ENCODE peak calls at places on chromosomes 1 and 21, in six cellular contexts. H, P, Y, E, V and U are unnamed samples.

GRCh38 chr1:55070291-55070690 is 30.9 kb downstream of the PCSK9 start:
- DNase-seq in H (no peak), P (no peak), Y (no peak), E (no peak), V (no peak), U (no peak)

GRCh38 chr1:17633654-17634053 is 94.2 kb downstream of the ARHGEF10L start:
- DNase-seq in H (peak; percentile 59), P (no peak), Y (no peak), E (no peak), V (no peak), U (no peak)

GRCh38 chr1:3697810-3698209 is 45.5 kb downstream of the TP73 start:
- DNase-seq in H (no peak), P (no peak), Y (no peak), E (no peak), V (no peak), U (no peak)

GRCh38 chr1:161824618-161825017 is 58.5 kb downstream of the ATF6 start:
- DNase-seq in H (peak; percentile 43), P (no peak), Y (no peak), E (no peak), V (no peak), U (no peak)

GRCh38 chr21:37958493-37958892 is 42.2 kb upstream of the KCNJ6 start:
- DNase-seq in H (no peak), P (no peak), Y (no peak), E (no peak), V (no peak), U (no peak)

GRCh38 chr21:25375675-25376074 is 231.6 kb downstream of the MRPL39 start:
- DNase-seq in H (no peak), P (no peak), Y (no peak), E (no peak), V (no peak), U (peak; percentile 74)

GRCh38 chr1:206982216-206982615 is 12.0 kb upstream of the FCAMR start:
- DNase-seq in H (peak; percentile 92), P (no peak), Y (no peak), E (peak; percentile 72), V (peak; percentile 24), U (peak; percentile 39)

GRCh38 chr1:22763479-22764200 is 53.0 kb downstream of the EPHB2 start:
- DNase-seq in H (no peak), P (no peak), Y (no peak), E (no peak), V (no peak), U (no peak)

GRCh38 chr1:186896211-186896610 is 67.5 kb downstream of the PLA2G4A start:
- DNase-seq in H (no peak), P (no peak), Y (no peak), E (no peak), V (no peak), U (no peak)

GRCh38 chr1:83515566-83516169 is 483.3 kb downstream of the TTLL7 start:
- DNase-seq in H (no peak), P (no peak), Y (no peak), E (no peak), V (no peak), U (peak; percentile 69)

GRCh38 chr1:40868051-40868723 is 6.0 kb upstream of the CITED4 start:
- DNase-seq in H (peak; percentile 87), P (no peak), Y (no peak), E (no peak), V (no peak), U (no peak)

GRCh38 chr21:32889596-32889995 is 118.0 kb upstream of the PAXBP1 start:
- DNase-seq in H (no peak), P (no peak), Y (no peak), E (no peak), V (no peak), U (no peak)

GRCh38 chr1:174222166-174222949 is 63.0 kb downstream of the RABGAP1L start:
- DNase-seq in H (peak; percentile 70), P (no peak), Y (no peak), E (no peak), V (no peak), U (no peak)

GRCh38 chr1:162219461-162219860 is 150.0 kb downstream of the NOS1AP start:
- DNase-seq in H (no peak), P (no peak), Y (no peak), E (no peak), V (no peak), U (no peak)

GRCh38 chr1:45332346-45332720 is 5.6 kb downstream of the HPDL start:
- DNase-seq in H (no peak), P (no peak), Y (no peak), E (no peak), V (no peak), U (no peak)

GRCh38 chr1:201119206-201119814 is 7.1 kb upstream of the CACNA1S start:
- DNase-seq in H (peak; percentile 90), P (no peak), Y (no peak), E (peak; percentile 83), V (no peak), U (no peak)

GRCh38 chr1:1003618-1004419 is 3.9 kb upstream of the HES4 start:
- DNase-seq in H (no peak), P (peak; percentile 70), Y (no peak), E (no peak), V (no peak), U (no peak)

GRCh38 chr21:17818158-17819113 is 720 bp downstream of the C21orf91 start:
- DNase-seq in H (peak; percentile 56), P (peak; percentile 93), Y (peak; percentile 68), E (peak; percentile 77), V (peak; percentile 43), U (peak; percentile 44)

GRCh38 chr1:200302893-200303250 is 107.0 kb downstream of the ZNF281 start:
- DNase-seq in H (peak; percentile 43), P (no peak), Y (no peak), E (no peak), V (peak; percentile 17), U (no peak)

DNA sequence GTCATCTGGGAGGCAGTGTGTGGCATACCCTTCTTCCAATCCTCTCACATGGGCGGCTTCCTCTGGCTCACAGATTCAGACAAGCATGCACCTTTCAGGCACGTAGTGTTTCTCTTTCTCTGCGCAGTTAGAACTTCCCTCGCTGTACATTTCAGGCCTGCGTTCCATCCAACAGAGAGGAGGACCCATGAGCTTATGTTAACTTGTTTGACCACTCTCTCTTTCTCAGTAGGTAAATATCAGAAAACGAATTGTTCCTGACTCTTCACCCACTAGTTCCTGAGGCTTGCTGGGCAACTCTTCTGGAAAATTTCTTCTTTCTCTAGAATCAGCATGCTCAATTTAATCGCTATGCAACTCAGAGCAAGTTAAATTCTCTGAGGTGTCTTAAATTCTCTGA is 85.5 kb downstream of the DDX20 start:
- DNase-seq in H (no peak), P (no peak), Y (no peak), E (no peak), V (no peak), U (no peak)
- H3K36me3 ChIP-seq in H (no peaks in the 10 kb centered on the region), P (no peaks in the 10 kb centered on the region), Y (no peaks in the 10 kb centered on the region), E (no peaks in the 10 kb centered on the region), V (no peaks in the 10 kb centered on the region), U (no peaks in the 10 kb centered on the region)

DNA sequence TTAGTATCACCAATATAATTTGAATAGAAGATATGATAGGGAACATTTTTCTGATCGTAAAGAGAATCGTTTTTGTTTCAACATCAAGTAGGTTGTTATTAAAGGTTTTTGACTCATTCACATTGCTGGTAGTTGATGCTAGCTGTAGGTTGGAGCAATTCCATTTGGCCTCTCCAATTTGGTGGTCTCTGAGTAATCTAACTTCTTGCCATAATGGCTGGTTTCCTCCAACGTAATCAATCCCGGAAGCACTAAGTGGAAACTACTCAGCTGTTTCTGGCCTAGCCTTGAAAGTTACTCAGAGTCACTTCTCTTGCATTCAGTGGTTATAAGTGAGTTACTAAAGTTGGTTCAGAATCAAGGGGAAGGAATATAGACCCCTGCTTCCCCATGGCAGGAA is 26.0 kb downstream of the RCOR3 start:
- DNase-seq in H (no peak), P (no peak), Y (no peak), E (no peak), V (no peak), U (no peak)
- H3K36me3 ChIP-seq in H (peaks cover 28% of the 10 kb centered on the region), P (peaks cover 33% of the 10 kb centered on the region), Y (peaks cover 27% of the 10 kb centered on the region), E (peaks cover 64% of the 10 kb centered on the region), V (peaks cover 97% of the 10 kb centered on the region), U (peaks cover 70% of the 10 kb centered on the region)

GRCh38 chr1:231266811-231267322 is 25.9 kb downstream of the GNPAT start:
- DNase-seq in H (no peak), P (no peak), Y (no peak), E (no peak), V (no peak), U (no peak)
- H3K36me3 ChIP-seq in H (peaks cover 33% of the 10 kb centered on the region), P (peaks cover 64% of the 10 kb centered on the region), Y (peaks cover 34% of the 10 kb centered on the region), E (peaks cover 62% of the 10 kb centered on the region), V (peaks cover 99% of the 10 kb centered on the region), U (peaks cover 70% of the 10 kb centered on the region)

DNA sequence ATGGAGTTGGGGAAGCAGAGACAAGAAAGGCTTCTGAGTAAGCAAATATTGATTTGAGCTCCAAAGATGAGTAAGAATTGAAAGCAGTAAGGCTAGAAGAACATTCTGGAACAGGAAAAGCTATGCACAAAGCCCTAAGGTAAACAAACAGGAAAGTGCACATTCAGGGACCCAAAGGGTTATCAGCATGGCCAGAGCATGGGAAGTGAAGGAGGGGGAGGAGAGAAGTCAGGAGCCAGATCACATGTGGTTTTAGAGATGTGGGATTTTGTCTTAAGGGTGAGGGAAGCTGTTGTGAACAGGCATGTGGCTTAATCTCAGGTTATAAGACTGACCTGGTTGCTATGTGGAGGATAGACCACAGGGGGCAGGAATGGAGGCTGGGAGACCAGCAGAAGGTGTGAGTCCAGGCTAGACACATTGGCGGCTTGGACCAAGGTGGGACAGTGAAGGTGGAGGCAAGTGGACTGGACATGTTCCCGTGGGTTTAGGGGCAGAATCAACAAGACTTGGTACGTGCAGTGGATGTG is 7.5 kb downstream of the CSF1 start:
- DNase-seq in H (no peak), P (peak; percentile 18), Y (peak; percentile 43), E (peak; percentile 52), V (no peak), U (no peak)
- H3K36me3 ChIP-seq in H (no peaks in the 10 kb centered on the region), P (peaks cover 27% of the 10 kb centered on the region), Y (peaks cover 55% of the 10 kb centered on the region), E (no peaks in the 10 kb centered on the region), V (peaks cover 91% of the 10 kb centered on the region), U (peaks cover 99% of the 10 kb centered on the region)